ENCODE peak calls at places on chromosomes 16 and 17, in seven cellular contexts. R is foreskin fibroblast; W is gastrocnemius medialis; F is mammary epithelial cell; P is fibroblast of pulmonary artery; V is cardiac fibroblast; X is CD8-positive, alpha-beta T cell. L is an unnamed sample.

GRCh38 chr16:3485821-3486505 is 9.3 kb downstream of the C16orf90 start:
- DNase-seq in P (no peak), W (no peak), V (no peak), R (no peak), F (no peak), X (no peak), L (no peak)

GRCh38 chr16:55502801-55503366 is 6.0 kb upstream of the LPCAT2 start:
- DNase-seq in R (peak), V (peak), P (peak), X (no peak), F (no peak), W (peak), L (no peak)

GRCh38 chr16:56615353-56615752 is 7.0 kb downstream of the MT2A start:
- DNase-seq in W (no peak), R (peak), X (no peak), F (peak), P (peak), V (peak), L (no peak)

GRCh38 chr16:88781140-88782077 is 3.6 kb downstream of the PIEZO1 start:
- DNase-seq in W (no peak), X (no peak), V (no peak), F (no peak), P (no peak), R (no peak), L (no peak)

GRCh38 chr17:56824503-56824902 is 9.2 kb downstream of the C17orf67 start:
- DNase-seq in R (no peak), F (no peak), W (no peak), X (no peak), V (no peak), P (no peak), L (no peak)

GRCh38 chr17:66655461-66655860 is 179.5 kb upstream of the CACNG5 start:
- DNase-seq in X (no peak), P (no peak), R (no peak), W (no peak), F (no peak), V (no peak), L (no peak)

GRCh38 chr17:75778861-75779249 is 5.8 kb upstream of the UNK start:
- DNase-seq in F (no peak), X (no peak), P (no peak), W (peak), V (no peak), R (no peak), L (no peak)

GRCh38 chr16:85152414-85153030 is 40.2 kb upstream of the CIBAR2 start:
- DNase-seq in W (peak), R (no peak), V (no peak), P (no peak), F (peak), X (no peak), L (no peak)

GRCh38 chr17:37191219-37191618 is 184.6 kb upstream of the C17orf78 start:
- DNase-seq in X (no peak), P (no peak), F (peak), R (peak), V (no peak), W (no peak), L (peak)

GRCh38 chr16:78126662-78127061 is 27.2 kb downstream of the WWOX start:
- DNase-seq in P (no peak), W (no peak), V (no peak), X (no peak), R (no peak), F (no peak), L (no peak)

GRCh38 chr17:48051278-48051677 is 3.1 kb downstream of the NFE2L1 start:
- DNase-seq in F (peak), X (no peak), P (no peak), V (no peak), R (no peak), W (no peak), L (no peak)

GRCh38 chr16:10130482-10130996 is 51.7 kb downstream of the GRIN2A start:
- DNase-seq in V (no peak), X (no peak), R (no peak), P (no peak), W (no peak), F (no peak), L (no peak)

GRCh38 chr16:17607075-17607509 is 136.3 kb upstream of the XYLT1 start:
- DNase-seq in F (no peak), R (no peak), V (no peak), X (no peak), P (no peak), W (no peak), L (no peak)

GRCh38 chr17:80845121-80845862 is 146.3 kb upstream of the CHMP6 start:
- DNase-seq in V (no peak), R (no peak), F (no peak), X (no peak), P (no peak), W (no peak), L (no peak)

GRCh38 chr17:73118876-73119485 is 26.5 kb upstream of the SLC39A11 start:
- DNase-seq in R (no peak), W (no peak), F (no peak), V (no peak), X (no peak), P (no peak), L (no peak)
- TF ChIP-seq CTCF in R (no peak), W (no peak), F (no peak), V (no peak), X (no peak), P (no peak), L (no peak)

GRCh38 chr16:79211581-79211980 is 389.0 kb downstream of the MAF start:
- DNase-seq in F (no peak), R (no peak), P (no peak), W (no peak), V (no peak), X (no peak), L (no peak)

GRCh38 chr16:79215289-79215688 is 385.2 kb downstream of the MAF start:
- DNase-seq in X (no peak), P (no peak), W (no peak), V (no peak), F (no peak), R (no peak), L (no peak)

GRCh38 chr16:79212114-79212791 is 388.3 kb downstream of the MAF start:
- DNase-seq in F (no peak), P (no peak), R (no peak), X (no peak), W (no peak), V (no peak), L (no peak)

GRCh38 chr16:79210629-79211028 is 389.9 kb downstream of the MAF start:
- DNase-seq in F (no peak), V (no peak), P (no peak), R (no peak), W (no peak), X (no peak), L (no peak)

GRCh38 chr16:79213214-79213613 is 387.3 kb downstream of the MAF start:
- DNase-seq in V (no peak), P (no peak), X (no peak), R (no peak), F (no peak), W (no peak), L (no peak)
- TF ChIP-seq CTCF in V (no peak), P (no peak), X (no peak), R (no peak), F (no peak), W (no peak), L (no peak)

DNA sequence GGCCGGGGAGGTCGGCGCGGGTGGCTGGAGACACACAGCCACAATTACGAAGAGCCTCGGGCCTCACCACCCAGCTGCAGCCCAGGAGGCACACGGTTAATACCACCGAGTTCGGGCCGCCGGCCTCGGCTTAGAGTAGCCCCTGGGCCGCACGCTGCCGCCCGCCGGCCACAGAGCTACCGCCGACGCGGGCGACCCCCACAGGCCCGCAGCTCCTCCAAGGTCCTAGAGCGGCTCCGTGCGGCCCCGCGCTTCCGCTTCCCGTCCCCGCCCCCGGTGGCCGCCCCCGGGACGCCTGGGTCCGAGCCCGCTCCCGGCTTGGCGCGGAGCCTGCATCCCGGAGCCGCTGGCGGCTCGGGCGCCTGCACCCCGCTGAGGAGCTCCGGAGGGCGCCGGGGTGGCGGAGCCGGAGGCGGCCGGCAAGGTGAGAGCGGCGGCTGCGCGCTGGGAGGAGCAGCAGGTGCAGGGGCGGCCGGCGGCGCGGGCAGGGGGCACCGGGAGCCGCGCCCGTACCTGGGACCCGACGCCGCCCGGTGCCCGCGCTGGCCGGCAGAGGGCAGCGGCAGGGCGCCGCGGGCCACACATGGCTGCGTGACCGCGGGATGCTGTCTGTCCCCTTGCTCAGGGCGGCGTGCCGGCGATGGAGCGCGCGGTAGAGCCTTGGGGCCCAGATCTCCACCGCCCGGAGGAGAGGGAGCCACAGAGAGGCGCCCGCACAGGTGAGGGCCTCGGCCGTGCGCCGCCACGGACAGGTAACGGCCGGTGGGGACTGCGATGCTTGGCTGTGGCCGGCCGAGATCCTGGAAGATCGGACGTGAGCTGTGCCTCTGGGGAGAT is at the start of gene ZNF48:
- DNase-seq in W (peak), R (peak), F (peak), V (peak), P (peak), X (peak), L (peak)
- TF ChIP-seq CTCF in W (peak), R (peak), F (no peak), V (no peak), P (no peak), X (no peak), L (peak)

DNA sequence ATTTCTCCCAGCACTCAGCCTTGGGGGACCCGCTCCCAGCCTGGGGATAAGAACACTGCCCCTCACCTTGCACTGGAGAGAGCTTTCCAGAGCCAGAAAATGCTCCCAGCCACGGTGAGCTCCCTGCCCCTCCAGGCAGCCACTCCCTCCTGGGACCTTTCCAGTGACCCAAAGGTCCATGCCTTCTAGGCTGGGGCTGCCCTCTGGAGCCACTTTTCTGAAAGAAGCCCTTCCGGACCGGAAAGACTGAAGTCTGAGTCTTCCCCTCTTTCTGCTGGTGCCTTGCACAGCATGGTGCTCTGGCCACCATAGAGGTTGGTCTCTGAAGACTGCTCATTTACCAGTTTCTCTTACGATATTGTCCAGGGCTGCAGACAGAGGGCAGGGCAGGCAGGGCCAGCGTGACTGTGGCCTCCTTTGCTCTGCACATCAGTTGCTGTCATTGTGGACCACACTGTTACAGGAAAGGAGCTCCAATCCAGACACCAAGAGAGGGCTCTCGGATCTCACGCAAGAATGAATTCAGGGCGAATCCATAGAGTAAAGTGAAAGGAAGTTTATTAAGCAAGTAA is 7.1 kb upstream of the ABCC12 start:
- DNase-seq in X (no peak), V (no peak), P (no peak), R (no peak), F (no peak), W (no peak), L (no peak)
- TF ChIP-seq CTCF in X (no peak), V (no peak), P (no peak), R (no peak), F (no peak), W (no peak), L (no peak)

L was measured in HFFc6.